ENCODE peak calls at places on chromosomes 5 and 9, in nine cellular contexts. S, P, R, C, I, M, J, Q and G are unnamed samples.

GRCh38 chr5:170693701-170694100 is 89.8 kb upstream of the GABRP start:
- DNase-seq in S (no peak), I (no peak), C (no peak), M (no peak), P (no peak), Q (no peak), J (no peak), R (no peak), G (no peak)

GRCh38 chr5:14900661-14901461 is 29.3 kb upstream of the ANKH start:
- DNase-seq in C (no peak), J (peak), S (peak), M (peak), R (no peak), P (peak), Q (no peak), I (no peak), G (no peak)

GRCh38 chr9:134231330-134231745 is 67.0 kb upstream of the RNU6ATAC start:
- DNase-seq in M (no peak), P (no peak), I (no peak), Q (no peak), C (no peak), R (peak), S (peak), J (no peak), G (no peak)

GRCh38 chr5:82641362-82641988 is 363.3 kb upstream of the RPS23 start:
- DNase-seq in M (peak), R (peak), I (no peak), Q (peak), C (peak), J (peak), P (peak), S (peak), G (peak)

GRCh38 chr5:177089825-177090641 is 3.3 kb downstream of the FGFR4 start:
- DNase-seq in R (no peak), P (no peak), M (no peak), C (no peak), S (no peak), I (no peak), J (no peak), Q (no peak), G (no peak)

GRCh38 chr9:32348289-32348688 is 36.2 kb upstream of the ACO1 start:
- DNase-seq in C (no peak), R (no peak), S (no peak), M (no peak), I (no peak), J (no peak), Q (no peak), P (peak), G (no peak)

GRCh38 chr5:5886812-5887486 is 464.5 kb downstream of the ICE1 start:
- DNase-seq in J (no peak), P (no peak), Q (peak), I (peak), R (peak), M (no peak), S (no peak), C (peak), G (peak)

GRCh38 chr9:121325387-121325786 is 44.7 kb downstream of the STOM start:
- DNase-seq in R (no peak), J (no peak), M (no peak), C (no peak), Q (no peak), P (no peak), S (no peak), I (no peak), G (no peak)

GRCh38 chr9:105295986-105296385 is 51.5 kb downstream of the SLC44A1 start:
- DNase-seq in I (no peak), C (no peak), M (no peak), Q (no peak), R (no peak), S (no peak), J (no peak), P (peak), G (no peak)

GRCh38 chr5:154447074-154447725 is 1.4 kb downstream of the SAP30L start:
- DNase-seq in P (no peak), I (no peak), Q (no peak), M (no peak), J (no peak), S (no peak), C (no peak), R (no peak), G (no peak)

GRCh38 chr9:124696101-124696500 is 75.0 kb downstream of the NR6A1 start:
- DNase-seq in Q (no peak), I (no peak), P (peak), S (no peak), M (peak), R (no peak), J (no peak), C (peak), G (no peak)

GRCh38 chr9:91682806-91683205 is 259.2 kb upstream of the NFIL3 start:
- DNase-seq in C (no peak), R (no peak), J (no peak), I (no peak), M (peak), Q (no peak), S (no peak), P (peak), G (no peak)

GRCh38 chr9:87543251-87543650 is 45.6 kb downstream of the DAPK1 start:
- DNase-seq in P (peak), R (no peak), S (no peak), Q (no peak), C (no peak), M (no peak), I (no peak), J (no peak), G (no peak)

GRCh38 chr9:14343948-14344547 is 30.1 kb upstream of the NFIB start:
- DNase-seq in P (no peak), S (no peak), J (no peak), M (no peak), C (no peak), Q (no peak), I (no peak), R (peak), G (no peak)

GRCh38 chr9:33080534-33080933 is 4.1 kb upstream of the SMU1 start:
- DNase-seq in C (peak), R (no peak), P (no peak), S (no peak), J (no peak), M (no peak), Q (no peak), I (no peak), G (peak)

GRCh38 chr5:137616046-137616445 is 116.9 kb upstream of the SPOCK1 start:
- DNase-seq in Q (no peak), I (no peak), M (no peak), C (no peak), S (no peak), R (no peak), J (no peak), P (no peak), G (no peak)

GRCh38 chr9:137254624-137255447 is at the start of gene NELFB:
- DNase-seq in M (peak), S (peak), I (peak), R (peak), J (peak), Q (peak), P (peak), C (peak), G (peak)

GRCh38 chr5:80059354-80059980 is 24.3 kb downstream of the THBS4 start:
- DNase-seq in P (no peak), C (no peak), J (no peak), Q (no peak), R (no peak), M (no peak), I (no peak), S (no peak), G (no peak)

GRCh38 chr5:89303033-89303480 is 420.1 kb upstream of the MEF2C start:
- DNase-seq in R (no peak), I (peak), S (no peak), Q (no peak), M (no peak), J (no peak), P (no peak), C (no peak), G (no peak)

GRCh38 chr5:72836810-72837209 is 20.3 kb downstream of the TNPO1 start:
- DNase-seq in M (no peak), R (no peak), Q (no peak), P (no peak), C (no peak), J (no peak), I (no peak), S (no peak), G (no peak)

GRCh38 chr9:134635431-134636141 is 6.0 kb upstream of the COL5A1 start:
- DNase-seq in J (no peak), P (no peak), R (no peak), I (no peak), M (no peak), Q (no peak), C (no peak), S (peak), G (no peak)

GRCh38 chr5:155905359-155905758 is 421.6 kb upstream of the SGCD start:
- DNase-seq in J (no peak), Q (no peak), I (no peak), S (no peak), C (no peak), R (no peak), P (no peak), M (no peak), G (no peak)

GRCh38 chr5:100446879-100447278 is 88.3 kb upstream of the FAM174A start:
- DNase-seq in M (no peak), J (no peak), R (no peak), C (no peak), P (no peak), I (no peak), S (no peak), Q (no peak), G (no peak)

GRCh38 chr5:51395245-51395644 is 12.0 kb downstream of the ISL1 start:
- DNase-seq in R (no peak), S (no peak), P (no peak), I (no peak), J (no peak), Q (no peak), M (no peak), C (no peak), G (no peak)

GRCh38 chr5:99037668-99038067 is 108.9 kb upstream of the CHD1 start:
- DNase-seq in J (no peak), I (no peak), M (no peak), C (no peak), Q (no peak), S (no peak), P (no peak), R (no peak), G (peak)

GRCh38 chr9:88997646-88998045 is 6.4 kb downstream of the S1PR3 start:
- DNase-seq in M (no peak), J (no peak), P (no peak), C (no peak), S (peak), I (no peak), R (no peak), Q (no peak), G (no peak)

GRCh38 chr5:101728933-101729332 is 567.2 kb downstream of the SLCO4C1 start:
- DNase-seq in C (no peak), P (no peak), M (no peak), J (no peak), R (no peak), Q (no peak), S (no peak), I (no peak), G (no peak)

GRCh38 chr5:80744149-80744548 is 89.4 kb upstream of the DHFR start:
- DNase-seq in R (no peak), Q (no peak), M (no peak), P (no peak), I (no peak), C (no peak), J (no peak), S (no peak), G (no peak)

GRCh38 chr5:136064510-136064909 is 35.7 kb downstream of the TGFBI start:
- DNase-seq in R (no peak), M (no peak), S (no peak), I (no peak), P (peak), J (no peak), C (no peak), Q (no peak), G (no peak)

GRCh38 chr5:168128556-168128955 is 162.9 kb upstream of the WWC1 start:
- DNase-seq in I (no peak), R (no peak), C (no peak), P (peak), Q (no peak), M (no peak), S (no peak), J (no peak), G (no peak)

GRCh38 chr9:120383611-120383998 is 196.4 kb downstream of the CDK5RAP2 start:
- DNase-seq in S (no peak), J (no peak), P (no peak), C (no peak), I (no peak), M (no peak), R (no peak), Q (no peak), G (no peak)

GRCh38 chr9:5095795-5096194 is 89.6 kb downstream of the INSL6 start:
- DNase-seq in J (no peak), C (no peak), P (no peak), I (no peak), R (no peak), Q (no peak), S (no peak), M (no peak), G (no peak)

GRCh38 chr5:8993031-8993430 is 552.8 kb downstream of the SEMA5A start:
- DNase-seq in R (no peak), P (peak), S (no peak), Q (no peak), M (no peak), I (no peak), C (no peak), J (no peak), G (no peak)
- TF ChIP-seq CTCF in R (no peak), P (peak), S (no peak), Q (peak), M (peak), I (peak), C (peak), J (peak), G (no peak)

DNA sequence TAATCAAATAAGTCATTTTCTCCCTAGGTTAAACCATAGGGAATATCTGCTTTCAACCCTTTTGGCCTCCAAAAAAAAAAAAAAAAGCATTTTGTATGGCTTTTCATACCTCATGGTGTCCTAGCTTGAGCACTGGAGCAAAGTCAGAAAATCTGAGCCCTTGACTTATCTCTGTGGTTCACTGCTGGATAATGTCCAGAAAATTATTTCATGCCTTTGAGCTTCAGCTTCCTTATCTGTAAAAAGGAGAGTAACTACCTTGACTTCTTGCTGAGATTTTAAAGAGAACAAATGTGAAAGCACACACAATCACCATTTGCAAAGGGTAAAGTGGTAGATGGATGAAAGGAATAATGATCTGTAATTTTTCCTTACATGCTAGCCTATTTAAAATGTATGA is 165.9 kb downstream of the ALDH1A1 start:
- DNase-seq in J (no peak), R (no peak), S (no peak), Q (no peak), I (no peak), M (no peak), P (no peak), C (no peak), G (no peak)
- TF ChIP-seq CTCF in J (no peak), R (no peak), S (no peak), Q (no peak), I (no peak), M (no peak), P (no peak), C (no peak), G (no peak)

GRCh38 chr5:53476531-53477480 is 3.6 kb upstream of the FST start:
- DNase-seq in C (no peak), Q (no peak), I (no peak), R (no peak), S (no peak), M (no peak), J (no peak), P (no peak), G (no peak)

GRCh38 chr5:53479656-53480473 is 564 bp upstream of the FST start:
- DNase-seq in M (peak), P (peak), J (peak), I (peak), Q (peak), R (peak), C (peak), S (peak), G (peak)

GRCh38 chr5:53479045-53479655 is 1.3 kb upstream of the FST start:
- DNase-seq in J (no peak), P (peak), R (no peak), C (peak), S (no peak), I (no peak), M (peak), Q (no peak), G (no peak)

GRCh38 chr5:53480474-53481353 is at the start of gene FST:
- DNase-seq in P (peak), C (peak), R (peak), J (no peak), Q (peak), M (peak), S (peak), I (no peak), G (peak)

GRCh38 chr5:53478411-53479044 is 1.9 kb upstream of the FST start:
- DNase-seq in C (peak), S (no peak), M (peak), J (no peak), I (no peak), R (peak), Q (peak), P (peak), G (peak)
- TF ChIP-seq CTCF in C (peak), S (peak), M (peak), J (peak), I (peak), R (peak), Q (peak), P (peak), G (peak)

DNA sequence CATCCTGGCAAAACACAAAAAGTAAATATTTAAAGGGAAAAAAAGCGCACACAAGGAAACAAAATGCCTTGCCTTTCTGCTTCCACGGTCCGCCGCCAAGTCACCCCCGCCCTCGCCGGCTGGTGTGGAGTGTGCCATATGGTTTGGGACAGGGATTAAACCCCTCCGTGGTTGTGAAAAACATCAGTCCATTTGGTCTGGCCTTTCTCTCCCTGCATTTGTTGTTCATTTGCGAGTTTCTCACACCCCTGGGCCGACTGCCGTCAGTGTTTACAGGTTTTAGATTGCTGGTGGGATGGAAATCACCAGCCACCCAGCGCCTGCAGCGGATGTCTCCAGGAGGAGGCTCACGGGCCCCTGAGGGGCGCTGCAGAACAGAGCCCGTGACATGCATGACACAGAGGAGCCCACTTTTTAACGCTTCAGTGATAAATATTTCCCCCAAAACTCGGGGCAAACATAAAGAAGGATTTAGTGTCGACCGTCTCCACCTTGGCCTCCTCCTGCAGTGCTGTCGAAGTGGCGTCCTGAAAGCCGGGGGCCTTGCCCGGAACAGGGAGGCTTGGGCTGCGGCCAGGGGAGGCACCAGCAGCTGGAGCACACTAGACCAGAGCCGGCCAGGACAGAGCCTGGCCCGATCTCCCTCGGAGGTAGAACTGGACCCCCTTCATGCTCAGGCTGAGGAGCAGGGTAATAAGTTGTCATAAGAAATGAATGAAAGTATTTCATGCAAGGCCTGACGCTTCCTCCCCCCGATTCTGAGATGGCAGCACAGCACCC is 161.4 kb downstream of the HSD17B3 start:
- DNase-seq in I (no peak), P (no peak), Q (no peak), R (no peak), J (peak), C (no peak), S (no peak), M (no peak), G (no peak)
- TF ChIP-seq CTCF in I (no peak), P (no peak), Q (no peak), R (no peak), J (peak), C (no peak), S (no peak), M (no peak), G (no peak)

GRCh38 chr9:77756449-77756848 is 108.3 kb upstream of the GNA14 start:
- DNase-seq in C (no peak), M (peak), J (no peak), I (no peak), S (no peak), P (no peak), R (no peak), Q (no peak), G (no peak)
- TF ChIP-seq CTCF in C (no peak), M (no peak), J (no peak), I (peak), S (no peak), P (no peak), R (no peak), Q (no peak), G (no peak)

DNA sequence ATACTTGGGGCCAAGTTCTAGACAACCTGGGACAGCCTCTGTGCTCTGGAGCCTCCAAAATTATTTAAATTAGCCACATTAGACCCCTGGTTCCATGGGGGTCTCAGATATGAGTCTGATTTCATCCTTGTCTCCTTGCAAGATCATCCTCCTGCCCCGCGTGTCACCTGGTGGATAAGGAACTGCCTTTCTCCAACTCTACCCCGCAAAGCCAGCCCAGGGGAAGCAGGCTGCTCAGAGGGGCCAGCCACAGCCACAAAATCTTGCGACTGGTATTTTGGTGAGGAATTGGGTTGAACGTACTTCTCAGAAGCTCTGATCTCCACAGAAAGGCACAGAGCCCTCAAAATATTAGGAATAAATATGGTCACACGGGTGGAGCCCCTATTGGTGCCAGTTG is 101.2 kb downstream of the AK8 start:
- DNase-seq in P (no peak), M (no peak), R (no peak), Q (no peak), I (no peak), S (no peak), C (no peak), J (no peak), G (no peak)
- TF ChIP-seq CTCF in P (no peak), M (no peak), R (no peak), Q (no peak), I (no peak), S (no peak), C (no peak), J (no peak), G (no peak)